ENCODE peak calls at places on chromosomes 11 and 22, in ten cellular contexts. S is psoas muscle, B is A549, Z is AG04450, F is fibroblast of mammary gland, H is WERI-Rb-1, P is cardiac fibroblast, C is HepG2, L is suprapubic skin, R is tibial nerve. N is an unnamed sample.

GRCh38 chr11:26931881-26932280 is 62.0 kb upstream of the FIBIN start:
- DNase-seq in S (no peak), B (no peak), Z (no peak), F (no peak), H (no peak), P (no peak), C (no peak), L (no peak), R (no peak), N (no peak)

GRCh38 chr11:94048310-94048709 is 27.2 kb downstream of the HEPHL1 start:
- DNase-seq in S (no peak), B (no peak), Z (no peak), F (no peak), H (no peak), P (no peak), C (no peak), L (no peak), R (no peak), N (no peak)

GRCh38 chr11:72584293-72584921 is 89.8 kb downstream of the PDE2A start:
- DNase-seq in S (peak), B (no peak), Z (no peak), F (peak), H (no peak), P (peak), C (no peak), L (peak), R (peak), N (no peak)

GRCh38 chr11:57205046-57205671 is 23.4 kb downstream of the LRRC55 start:
- DNase-seq in S (peak), B (peak), Z (no peak), F (peak), H (peak), P (peak), C (no peak), L (no peak), R (no peak), N (no peak)

GRCh38 chr11:102010776-102011500 is 36.3 kb upstream of the CFAP300 start:
- DNase-seq in S (peak), B (peak), Z (peak), F (peak), H (peak), P (peak), C (peak), L (peak), R (peak), N (peak)

GRCh38 chr22:28029962-28030361 is 110.9 kb upstream of the PITPNB start:
- DNase-seq in S (no peak), B (no peak), Z (no peak), F (no peak), H (peak), P (no peak), C (no peak), L (no peak), R (no peak), N (no peak)

GRCh38 chr11:95084509-95084908 is 5.1 kb upstream of the ENDOD1 start:
- DNase-seq in S (no peak), B (no peak), Z (no peak), F (peak), H (no peak), P (peak), C (no peak), L (no peak), R (no peak), N (no peak)

GRCh38 chr11:2376751-2377451 is at the start of gene CD81:
- DNase-seq in S (peak), B (peak), Z (no peak), F (peak), H (peak), P (peak), C (no peak), L (peak), R (peak), N (no peak)

GRCh38 chr11:20003357-20003756 is 156.9 kb downstream of the DBX1 start:
- DNase-seq in S (no peak), B (no peak), Z (no peak), F (no peak), H (no peak), P (no peak), C (no peak), L (no peak), R (no peak), N (no peak)

GRCh38 chr11:75311858-75312288 is 39.6 kb downstream of the ARRB1 start:
- DNase-seq in S (peak), B (no peak), Z (no peak), F (peak), H (peak), P (peak), C (no peak), L (peak), R (peak), N (no peak)

GRCh38 chr11:113014731-113015455 is 53.7 kb downstream of the NCAM1 start:
- DNase-seq in S (peak), B (no peak), Z (no peak), F (no peak), H (peak), P (no peak), C (no peak), L (no peak), R (no peak), N (no peak)

DNA sequence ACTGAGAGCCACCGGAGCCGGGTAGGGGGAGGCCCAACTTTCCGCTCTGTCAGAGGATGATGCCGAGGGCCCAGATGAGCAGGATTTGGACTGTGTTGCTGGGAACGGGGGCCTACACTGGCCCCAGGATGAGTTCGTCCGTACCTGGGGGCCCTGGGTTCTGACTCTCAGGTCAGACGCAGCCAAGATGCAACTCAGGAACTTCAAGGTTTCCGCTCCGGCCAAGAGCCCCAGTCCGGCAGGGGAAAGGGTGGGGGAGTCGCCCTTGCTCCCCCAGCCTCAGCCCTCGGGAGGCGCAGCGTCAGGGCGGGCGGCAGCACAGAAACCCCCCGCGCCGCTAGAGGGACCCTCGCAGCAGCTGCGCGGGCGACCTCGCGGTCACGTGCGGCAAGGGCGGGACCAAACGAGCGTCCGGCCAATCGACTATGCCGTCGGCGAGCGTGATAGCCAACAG is 241 bp upstream of the ARL2 start:
- DNase-seq in S (peak), B (peak), Z (peak), F (peak), H (peak), P (peak), C (no peak), L (peak), R (peak), N (no peak)
- H3K4me3 ChIP-seq in S (peak), B (peak), Z (peak), F (peak), H (peak), P (peak), C (peak), L (peak), R (peak), N (peak)

GRCh38 chr22:21660904-21661303 is 4.9 kb upstream of the PPIL2 start:
- DNase-seq in S (no peak), B (no peak), Z (no peak), F (no peak), H (no peak), P (no peak), C (no peak), L (no peak), R (no peak), N (no peak)

GRCh38 chr22:21661991-21662390 is 3.8 kb upstream of the PPIL2 start:
- DNase-seq in S (no peak), B (no peak), Z (no peak), F (no peak), H (no peak), P (no peak), C (no peak), L (no peak), R (no peak), N (no peak)

GRCh38 chr22:21657020-21657360 is 8.8 kb upstream of the PPIL2 start:
- DNase-seq in S (no peak), B (no peak), Z (no peak), F (no peak), H (no peak), P (no peak), C (no peak), L (no peak), R (no peak), N (no peak)

GRCh38 chr22:21659864-21660525 is 5.8 kb upstream of the PPIL2 start:
- DNase-seq in S (no peak), B (no peak), Z (no peak), F (no peak), H (no peak), P (no peak), C (no peak), L (no peak), R (no peak), N (no peak)

DNA sequence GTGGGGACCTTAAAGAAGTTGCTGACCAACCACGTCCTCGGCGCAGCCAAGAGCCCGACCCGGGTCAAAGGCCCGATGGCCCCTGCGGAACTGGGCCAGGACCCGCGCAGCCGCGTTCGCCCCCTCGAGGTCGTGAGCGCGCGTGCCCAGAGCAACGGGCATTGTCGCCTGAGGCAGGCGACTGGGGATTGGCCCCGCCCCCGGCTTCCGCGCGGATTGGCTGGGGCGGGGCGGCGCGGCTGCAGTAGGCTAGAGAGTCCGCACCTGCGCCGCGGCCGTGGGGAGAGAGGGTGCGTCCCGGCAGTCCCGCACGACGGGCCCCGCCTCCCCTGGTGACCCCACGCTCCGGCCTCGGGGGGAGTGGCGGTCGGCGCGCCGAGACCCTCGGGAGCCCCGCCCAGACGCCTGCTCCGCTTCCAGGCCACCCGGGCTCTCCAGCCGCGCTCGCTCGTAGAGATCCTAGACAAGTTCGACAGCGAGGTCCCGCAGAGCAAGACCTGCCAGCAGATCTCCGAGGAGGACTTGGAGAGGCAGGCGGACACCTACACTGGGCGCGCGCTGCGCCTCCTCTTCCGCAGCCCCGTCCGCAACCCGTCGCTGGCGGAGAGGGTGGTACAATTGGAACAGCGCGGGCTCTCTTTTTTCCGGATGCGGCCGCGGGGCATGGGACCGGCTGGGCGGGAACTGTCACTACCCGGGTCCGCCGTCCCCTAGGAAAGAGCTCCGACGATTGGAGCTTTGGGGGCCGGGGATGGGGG is 8.3 kb upstream of the PPIL2 start:
- DNase-seq in S (peak), B (peak), Z (no peak), F (no peak), H (peak), P (peak), C (peak), L (no peak), R (no peak), N (no peak)
- TF ChIP-seq CTCF in S (peak), B (no peak), Z (no peak), F (no peak), H (peak), P (no peak), C (peak), L (no peak), R (peak), N (no peak)

DNA sequence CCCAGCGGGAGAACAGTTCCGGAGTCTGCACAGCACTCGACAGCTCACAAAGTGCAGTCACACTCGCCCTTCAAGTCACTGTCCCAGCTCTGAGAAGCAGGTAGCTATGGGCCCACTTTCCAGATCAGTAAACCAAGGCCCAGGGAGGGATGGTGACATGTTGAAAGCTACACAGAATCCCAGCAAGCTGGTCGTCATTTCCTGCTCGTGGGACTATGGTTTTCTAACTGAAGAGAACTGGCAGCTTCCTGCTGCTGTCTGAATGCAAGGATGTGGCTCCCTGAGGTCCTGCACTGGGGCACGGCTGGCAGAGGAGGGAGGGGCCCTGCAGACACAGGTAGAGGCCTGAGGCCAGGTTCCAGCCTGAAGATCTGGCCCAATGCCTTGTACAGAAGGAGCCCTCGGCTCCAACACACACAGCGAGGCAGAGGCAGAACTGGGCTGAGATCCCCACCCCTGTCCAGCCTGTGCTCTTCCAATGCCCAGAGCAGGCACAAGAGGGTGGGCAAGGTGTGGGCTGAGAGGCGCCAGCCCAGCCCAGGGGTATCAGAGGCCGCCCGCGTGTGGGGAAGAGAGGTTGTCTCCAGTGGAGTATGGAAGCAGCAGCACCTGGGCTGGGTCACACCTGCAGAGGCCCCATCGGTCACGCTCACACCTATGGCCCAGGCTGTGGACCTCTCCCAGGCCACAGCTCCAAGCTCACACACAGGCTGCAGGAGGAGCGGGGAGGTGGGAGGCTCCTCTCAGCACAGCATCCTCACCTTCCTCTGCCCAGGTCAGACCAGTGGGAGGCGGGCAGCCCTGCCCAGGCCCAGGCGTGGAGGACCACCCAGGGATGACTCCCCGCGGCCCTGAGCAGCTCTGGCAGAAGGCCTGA is 119.2 kb downstream of the PHF21B start:
- DNase-seq in S (peak), B (no peak), Z (no peak), F (no peak), H (no peak), P (no peak), C (no peak), L (peak), R (no peak), N (no peak)
- H3K4me3 ChIP-seq in S (no peak), B (no peak), Z (no peak), F (no peak), H (no peak), P (no peak), C (no peak), L (no peak), R (no peak), N (no peak)

DNA sequence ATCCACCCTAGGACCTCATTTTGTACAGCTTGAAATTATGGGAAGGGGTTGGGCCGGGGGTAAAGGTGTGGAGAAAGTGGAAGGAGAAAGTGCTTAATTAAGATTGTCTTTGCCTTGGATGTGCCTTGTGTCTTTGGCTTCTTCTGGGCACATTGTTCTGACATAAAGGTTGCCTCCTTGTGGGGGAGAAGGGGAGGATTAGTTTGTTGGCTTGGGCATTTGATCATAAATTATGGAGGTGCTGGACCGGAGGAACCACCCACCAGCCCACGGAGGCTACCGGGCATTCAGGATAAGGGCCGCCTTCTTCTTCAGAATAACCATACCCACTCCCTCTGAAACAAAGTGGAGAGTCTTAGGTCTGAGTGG is 1.3 kb downstream of the PAFAH1B2 start:
- DNase-seq in S (no peak), B (peak), Z (no peak), F (peak), H (peak), P (peak), C (peak), L (no peak), R (no peak), N (no peak)
- TF ChIP-seq CTCF in S (no peak), B (no peak), Z (peak), F (peak), H (no peak), P (peak), C (no peak), L (no peak), R (no peak), N (peak)

GRCh38 chr11:46377266-46377665 is 4.2 kb upstream of the MDK start:
- DNase-seq in S (no peak), B (no peak), Z (no peak), F (no peak), H (no peak), P (no peak), C (no peak), L (no peak), R (no peak), N (no peak)

GRCh38 chr11:46378296-46378695 is 3.2 kb upstream of the MDK start:
- DNase-seq in S (peak), B (no peak), Z (no peak), F (no peak), H (no peak), P (no peak), C (no peak), L (no peak), R (no peak), N (no peak)

GRCh38 chr11:46377831-46378230 is 3.6 kb upstream of the MDK start:
- DNase-seq in S (no peak), B (no peak), Z (no peak), F (no peak), H (no peak), P (no peak), C (no peak), L (no peak), R (no peak), N (no peak)

GRCh38 chr11:46380340-46381045 is 976 bp upstream of the MDK start:
- DNase-seq in S (peak), B (no peak), Z (no peak), F (peak), H (peak), P (peak), C (peak), L (no peak), R (peak), N (no peak)

GRCh38 chr11:46378811-46379482 is 2.5 kb upstream of the MDK start:
- DNase-seq in S (peak), B (no peak), Z (no peak), F (no peak), H (no peak), P (no peak), C (no peak), L (no peak), R (no peak), N (no peak)
- H3K4me3 ChIP-seq in S (no peak), B (no peak), Z (no peak), F (no peak), H (no peak), P (no peak), C (peak), L (no peak), R (no peak), N (no peak)

GRCh38 chr22:48783821-48784266 is 1043.8 kb downstream of the BRD1 start:
- DNase-seq in S (no peak), B (no peak), Z (no peak), F (no peak), H (no peak), P (no peak), C (peak), L (no peak), R (no peak), N (no peak)

GRCh38 chr22:48781391-48781790 is 1046.3 kb downstream of the BRD1 start:
- DNase-seq in S (no peak), B (no peak), Z (no peak), F (no peak), H (no peak), P (no peak), C (no peak), L (no peak), R (no peak), N (no peak)

GRCh38 chr22:48781868-48782267 is 1045.8 kb downstream of the BRD1 start:
- DNase-seq in S (no peak), B (no peak), Z (no peak), F (no peak), H (no peak), P (no peak), C (no peak), L (no peak), R (no peak), N (no peak)

GRCh38 chr22:48782326-48782725 is 1045.3 kb downstream of the BRD1 start:
- DNase-seq in S (no peak), B (no peak), Z (no peak), F (no peak), H (no peak), P (no peak), C (no peak), L (no peak), R (no peak), N (no peak)

DNA sequence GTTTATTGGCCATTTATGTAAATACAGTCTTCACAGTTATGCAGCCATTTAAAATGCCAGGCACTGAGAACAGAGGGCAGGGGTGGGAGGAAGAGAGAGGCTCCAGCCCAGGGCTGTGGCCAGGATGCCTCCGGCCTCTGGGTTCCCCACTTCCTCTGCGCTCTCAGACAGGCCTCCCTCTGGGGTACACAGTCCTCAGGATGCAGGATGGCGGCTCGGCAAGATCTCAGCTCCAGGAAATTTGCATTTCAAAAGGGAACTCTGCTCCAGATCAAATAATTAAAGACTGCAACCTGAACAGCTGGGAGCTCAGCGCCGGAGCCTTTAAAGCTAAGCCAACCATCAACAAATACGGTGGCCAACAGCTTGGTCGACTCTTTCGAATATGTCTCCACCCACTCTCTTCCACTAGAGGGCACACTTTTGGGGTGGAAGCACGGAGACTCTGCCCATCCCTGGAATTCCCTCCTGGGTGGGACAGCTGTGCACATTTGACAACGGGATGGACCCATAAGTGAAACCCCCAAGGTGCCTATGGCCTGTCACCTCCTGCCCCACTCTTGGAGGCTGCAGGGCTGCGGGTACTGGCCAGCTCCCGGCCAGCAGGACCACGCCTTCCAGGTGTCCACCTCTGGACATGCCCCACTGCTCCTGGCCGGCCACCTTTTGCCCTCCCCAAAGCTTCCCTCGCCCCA is 1044.7 kb downstream of the BRD1 start:
- DNase-seq in S (no peak), B (no peak), Z (no peak), F (no peak), H (peak), P (no peak), C (no peak), L (no peak), R (no peak), N (no peak)
- TF ChIP-seq CTCF in S (no peak), B (peak), Z (no peak), F (no peak), H (peak), P (no peak), C (peak), L (no peak), R (no peak), N (no peak)

N was measured in retinal pigment epithelial cell.